ENCODE peak calls at places on chromosomes 4 and X, in six cellular contexts. U is H1, Q is K562, P is HCT116, X is HepG2, C is GM12878. H is an unnamed sample. For H3K4me1, the result is how much of the 10 kb centered on the place peaks cover.

GRCh38 chr4:108130955-108131354 is 37.8 kb downstream of the LEF1 start:
- DNase-seq in U (no peak), Q (peak), X (no peak), C (no peak), P (no peak), H (no peak)

GRCh38 chrX:12946406-12946805 is 28.5 kb upstream of the TMSB4X start:
- DNase-seq in C (no peak), P (no peak), Q (no peak), X (no peak), U (no peak), H (no peak)

GRCh38 chr4:152045781-152046571 is 285.2 kb upstream of the GATB start:
- DNase-seq in P (peak), X (peak), Q (peak), U (peak), C (no peak), H (peak)

GRCh38 chr4:40325406-40326019 is 9.6 kb upstream of the CHRNA9 start:
- DNase-seq in Q (peak), P (peak), C (no peak), U (no peak), X (peak), H (no peak)

GRCh38 chr4:52051615-52052474 is 741 bp downstream of the SPATA18 start:
- DNase-seq in P (no peak), U (peak), Q (no peak), C (no peak), X (peak), H (peak)

GRCh38 chr4:128861856-128862518 is 52.5 kb downstream of the JADE1 start:
- DNase-seq in U (no peak), X (no peak), C (no peak), P (no peak), Q (no peak), H (no peak)

GRCh38 chrX:135490979-135491514 is 29.4 kb upstream of the INTS6L start:
- DNase-seq in Q (no peak), X (no peak), C (no peak), P (no peak), U (no peak), H (no peak)

GRCh38 chr4:5974321-5974720 is 43.9 kb downstream of the C4orf50 start:
- DNase-seq in Q (no peak), X (no peak), U (no peak), C (no peak), P (no peak), H (no peak)

GRCh38 chr4:165873298-165874071 is 448 bp downstream of the TLL1 start:
- DNase-seq in Q (no peak), P (no peak), C (no peak), X (peak), U (no peak), H (no peak)

GRCh38 chrX:48045410-48046311 is 25.8 kb downstream of the ZNF630 start:
- DNase-seq in C (no peak), Q (no peak), P (peak), U (no peak), X (peak), H (no peak)

GRCh38 chr4:81913427-81913878 is 441.7 kb upstream of the RASGEF1B start:
- DNase-seq in C (no peak), Q (peak), P (peak), U (peak), X (peak), H (peak)

GRCh38 chrX:51568586-51568985 is 50.1 kb downstream of the CENPVL3 start:
- DNase-seq in P (no peak), Q (no peak), U (no peak), X (no peak), C (no peak), H (no peak)

GRCh38 chrX:68912113-68912980 is 83.5 kb downstream of the EFNB1 start:
- DNase-seq in U (no peak), Q (no peak), C (no peak), P (no peak), X (no peak), H (no peak)

GRCh38 chr4:58587856-58588255 is 1477.7 kb upstream of the IGFBP7 start:
- DNase-seq in U (no peak), Q (no peak), P (no peak), X (peak), C (no peak), H (no peak)

GRCh38 chrX:125436855-125437254 is 117.2 kb downstream of the TEX13C start:
- DNase-seq in X (no peak), U (no peak), C (no peak), P (no peak), Q (peak), H (no peak)

GRCh38 chrX:18558799-18559198 is 113.1 kb downstream of the RS1 start:
- DNase-seq in X (no peak), Q (no peak), U (no peak), C (no peak), P (no peak), H (no peak)

GRCh38 chrX:102985182-102985581 is 48.1 kb downstream of the RAB40AL start:
- DNase-seq in C (no peak), U (no peak), X (no peak), P (no peak), Q (no peak), H (no peak)
- H3K4me1 ChIP-seq in C (under half), U (under half), X (under half), P (under half), Q (under half), H (under half)

GRCh38 chr4:145792429-145792828 is 112.5 kb downstream of the C4orf51 start:
- DNase-seq in C (no peak), P (no peak), U (no peak), Q (no peak), X (no peak), H (no peak)

GRCh38 chr4:145796338-145796737 is 116.4 kb downstream of the C4orf51 start:
- DNase-seq in P (no peak), U (no peak), C (no peak), X (no peak), Q (no peak), H (no peak)

GRCh38 chr4:145791988-145792387 is 112.0 kb downstream of the C4orf51 start:
- DNase-seq in C (no peak), P (no peak), U (no peak), Q (no peak), X (no peak), H (peak)

GRCh38 chr4:145797278-145797677 is 117.3 kb downstream of the C4orf51 start:
- DNase-seq in X (no peak), P (no peak), Q (no peak), U (no peak), C (no peak), H (no peak)

GRCh38 chr4:145795535-145795934 is 115.6 kb downstream of the C4orf51 start:
- DNase-seq in X (no peak), P (no peak), U (no peak), C (no peak), Q (no peak), H (no peak)
- H3K9ac ChIP-seq in X (no peak), P (no peak), U (no peak), C (no peak), Q (no peak), H (no peak)

GRCh38 chr4:183503497-183504063 is 1.3 kb upstream of the ING2 start:
- DNase-seq in P (no peak), U (no peak), X (no peak), Q (no peak), C (peak), H (no peak)

GRCh38 chr4:183504064-183504929 is 561 bp upstream of the ING2 start:
- DNase-seq in U (peak), X (peak), P (peak), C (peak), Q (peak), H (peak)

GRCh38 chr4:183506389-183506735 is 1.5 kb downstream of the ING2 start:
- DNase-seq in P (no peak), Q (no peak), C (no peak), X (no peak), U (no peak), H (no peak)

GRCh38 chr4:183505556-183506388 is 914 bp downstream of the ING2 start:
- DNase-seq in Q (peak), X (peak), U (peak), P (peak), C (peak), H (peak)

GRCh38 chr4:183504930-183505555 is at the start of gene ING2:
- DNase-seq in Q (peak), P (peak), C (no peak), X (peak), U (no peak), H (no peak)
- TF ChIP-seq ZNF274 in Q (no peak), P (no peak), C (no peak), X (no peak), U (no peak), H (no peak)

DNA sequence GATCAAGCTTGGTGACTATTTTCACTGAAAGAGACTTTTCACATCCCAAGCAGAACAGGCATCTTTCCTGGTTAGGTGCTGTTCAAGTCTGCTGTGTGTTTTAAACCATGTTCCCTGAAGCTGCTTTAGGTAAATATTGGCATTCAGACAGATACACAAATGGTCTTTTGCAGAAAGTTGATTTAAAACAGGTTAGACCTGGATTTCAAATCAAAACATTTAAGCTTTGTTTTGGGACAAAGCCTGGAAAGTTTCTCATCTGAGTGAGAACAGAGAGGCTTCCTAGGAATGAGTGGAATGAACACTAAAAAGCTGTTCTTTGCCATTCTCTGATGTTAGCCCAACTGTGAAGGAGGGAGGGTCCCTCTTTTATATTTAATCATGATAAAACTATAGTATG is 10.1 kb downstream of the ANXA3 start:
- DNase-seq in C (no peak), U (no peak), P (no peak), X (peak), Q (no peak), H (no peak)
- H3K4me1 ChIP-seq in C (under half), U (under half), P (half or more), X (under half), Q (under half), H (under half)

GRCh38 chr4:76233088-76233487 is 18.4 kb upstream of the FAM47E start:
- DNase-seq in P (no peak), C (no peak), X (no peak), Q (peak), U (no peak), H (no peak)

GRCh38 chr4:76232681-76233080 is 18.8 kb upstream of the FAM47E start:
- DNase-seq in U (no peak), C (no peak), X (no peak), Q (no peak), P (no peak), H (no peak)

GRCh38 chr4:76234679-76235044 is 16.9 kb upstream of the FAM47E start:
- DNase-seq in Q (no peak), C (no peak), X (no peak), P (no peak), U (no peak), H (no peak)

GRCh38 chr4:76233967-76234678 is 17.4 kb upstream of the FAM47E start:
- DNase-seq in C (no peak), P (peak), U (no peak), X (no peak), Q (peak), H (no peak)

GRCh38 chr4:76233534-76233933 is 18.0 kb upstream of the FAM47E start:
- DNase-seq in Q (peak), U (no peak), P (no peak), C (no peak), X (no peak), H (no peak)
- H3K9ac ChIP-seq in Q (peak), U (no peak), P (peak), C (no peak), X (no peak), H (peak)